ENCODE peak calls at places on chromosomes 1 and 21, in seven cellular contexts. O is heart right ventricle; W is H9; A is CD8-positive, alpha-beta memory T cell; U is suprapubic skin; Z is cardiac muscle cell; E is heart left ventricle. C is an unnamed sample.
A peak's percentile ranks its signal among the peaks of the same experiment; 100 is the strongest.

GRCh38 chr21:15841856-15842564 is 112.2 kb downstream of the USP25 start:
- DNase-seq in W (no peak), U (no peak), Z (no peak), O (no peak), E (no peak), A (no peak), C (no peak)

GRCh38 chr21:17045214-17045835 is 467.5 kb upstream of the CXADR start:
- DNase-seq in U (no peak), O (no peak), E (no peak), Z (peak; percentile 48), W (no peak), A (no peak), C (no peak)

GRCh38 chr1:230427981-230428380 is 1.8 kb upstream of the PGBD5 start:
- DNase-seq in W (peak; percentile 72), O (no peak), E (no peak), U (no peak), Z (no peak), A (no peak), C (peak; percentile 64)

GRCh38 chr1:119220980-119221379 is 80.5 kb upstream of the WARS2 start:
- DNase-seq in A (no peak), W (no peak), O (no peak), E (no peak), U (no peak), Z (no peak), C (no peak)

GRCh38 chr1:201748331-201748730 is 80.6 kb upstream of the IPO9 start:
- DNase-seq in U (no peak), Z (no peak), W (no peak), A (no peak), O (no peak), E (no peak), C (peak; percentile 59)

GRCh38 chr1:24409535-24409934 is 4.0 kb downstream of the STPG1 start:
- DNase-seq in E (no peak), Z (no peak), W (no peak), U (no peak), O (no peak), A (no peak), C (no peak)

GRCh38 chr21:43817157-43818086 is 28.0 kb downstream of the RRP1 start:
- DNase-seq in Z (no peak), O (no peak), W (no peak), A (no peak), E (peak; percentile 25), U (no peak), C (no peak)

GRCh38 chr1:112618114-112618720 is 724 bp downstream of the ST7L start:
- DNase-seq in A (peak; percentile 82), W (no peak), E (no peak), O (no peak), Z (no peak), U (no peak), C (no peak)

GRCh38 chr1:108561731-108562326 is 1.9 kb downstream of the EEIG2 start:
- DNase-seq in W (peak; percentile 87), U (peak; percentile 73), A (peak; percentile 80), E (peak; percentile 68), O (peak; percentile 23), Z (peak; percentile 53), C (peak; percentile 94)

GRCh38 chr21:30044447-30045064 is 104.8 kb upstream of the GRIK1 start:
- DNase-seq in U (no peak), Z (peak; percentile 28), W (no peak), O (peak; percentile 6), E (no peak), A (no peak), C (peak; percentile 46)

GRCh38 chr1:110310300-110310699 is 28.9 kb upstream of the RBM15 start:
- DNase-seq in O (peak; percentile 61), W (no peak), Z (no peak), A (no peak), U (no peak), E (peak; percentile 80), C (no peak)

GRCh38 chr21:37139154-37139553 is 66.1 kb downstream of the TTC3 start:
- DNase-seq in Z (no peak), U (no peak), O (no peak), E (no peak), W (no peak), A (no peak), C (no peak)

GRCh38 chr1:170660874-170661645 is 2.9 kb upstream of the PRRX1 start:
- DNase-seq in U (no peak), E (peak; percentile 37), W (peak; percentile 42), O (no peak), Z (peak; percentile 40), A (no peak), C (peak; percentile 68)

GRCh38 chr1:198849108-198849507 is 210.3 kb downstream of the PTPRC start:
- DNase-seq in E (no peak), O (no peak), W (no peak), A (no peak), Z (no peak), U (no peak), C (no peak)

GRCh38 chr1:150272379-150272840 is at the start of gene C1orf54:
- DNase-seq in U (no peak), Z (peak; percentile 68), E (peak; percentile 77), W (peak; percentile 83), O (peak; percentile 85), A (no peak), C (peak; percentile 90)

GRCh38 chr21:28444131-28444530 is 548.5 kb downstream of the LTN1 start:
- DNase-seq in E (no peak), A (no peak), Z (no peak), O (no peak), W (no peak), U (no peak), C (no peak)

GRCh38 chr21:45427331-45428271 is 22.6 kb downstream of the COL18A1 start:
- DNase-seq in Z (no peak), W (peak; percentile 91), E (no peak), O (no peak), U (no peak), A (no peak), C (peak; percentile 96)

GRCh38 chr1:232980336-232980978 is 30.0 kb downstream of the NTPCR start:
- DNase-seq in A (no peak), E (no peak), O (no peak), W (peak; percentile 70), U (no peak), Z (peak; percentile 28), C (peak; percentile 78)

GRCh38 chr1:220917535-220918209 is 38.4 kb downstream of the HLX start:
- DNase-seq in O (no peak), A (no peak), E (no peak), U (no peak), W (no peak), Z (no peak), C (no peak)

GRCh38 chr1:110056776-110057175 is 13.7 kb downstream of the ALX3 start:
- DNase-seq in O (no peak), W (no peak), U (no peak), Z (no peak), A (no peak), E (no peak), C (no peak)

GRCh38 chr1:36203027-36203553 is 21.2 kb upstream of the THRAP3 start:
- DNase-seq in E (no peak), A (no peak), Z (no peak), O (no peak), W (no peak), U (no peak), C (no peak)

DNA sequence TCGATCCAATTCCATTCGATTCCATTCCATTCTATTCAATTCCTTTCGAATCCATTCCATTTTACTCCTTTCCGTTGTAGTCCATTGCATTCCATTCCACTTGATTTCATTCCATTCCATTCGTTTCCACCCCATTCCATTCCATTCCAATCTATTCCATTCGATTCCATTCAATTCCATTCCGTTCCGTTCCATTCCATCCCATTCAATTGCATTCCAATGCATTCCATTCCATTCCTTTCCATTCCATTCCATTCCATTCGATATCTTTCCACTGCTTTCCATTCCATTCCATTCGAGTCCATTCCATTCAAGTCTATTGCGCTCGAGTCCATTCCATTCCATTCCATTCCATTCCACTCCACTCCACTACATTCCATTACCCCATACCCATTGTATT is 2568.7 kb upstream of the TPTE start:
- DNase-seq in E (no peak), A (no peak), U (no peak), O (no peak), Z (no peak), W (no peak), C (no peak)
- H3K9me3 ChIP-seq in E (peaks cover 99% of the 10 kb centered on the region), A (peaks cover 79% of the 10 kb centered on the region), U (peaks cover 95% of the 10 kb centered on the region), O (no peaks in the 10 kb centered on the region), Z (peaks cover 75% of the 10 kb centered on the region), W (no peaks in the 10 kb centered on the region), C (no peaks in the 10 kb centered on the region)

DNA sequence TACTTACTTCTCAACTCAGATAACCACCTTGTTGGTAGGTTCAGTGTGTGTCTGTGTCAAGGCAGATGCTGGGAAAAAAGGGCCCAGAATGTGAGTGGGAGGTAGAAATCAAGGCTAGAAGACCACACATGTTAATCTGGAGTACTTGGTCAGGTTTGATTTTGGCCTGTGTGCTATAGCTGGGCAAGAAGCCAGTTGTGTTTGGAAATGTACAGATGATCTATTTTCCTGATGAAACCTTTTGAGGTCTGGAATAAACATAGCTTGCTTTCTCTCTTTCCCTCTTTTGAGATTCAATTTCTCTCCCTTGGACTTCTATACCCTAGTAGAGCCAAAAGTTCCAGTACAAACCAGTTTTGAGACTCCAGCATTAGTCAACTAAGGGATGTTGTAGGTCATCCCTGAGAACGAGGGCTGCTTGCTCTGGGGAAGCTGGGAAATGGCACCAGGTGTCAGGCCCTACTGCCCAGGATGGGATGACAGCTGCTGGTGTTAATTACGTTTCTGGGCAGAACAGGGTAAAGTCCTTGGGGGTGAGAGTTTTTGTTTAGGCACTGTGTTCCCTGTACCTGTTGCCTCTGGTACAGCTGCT is 15.8 kb downstream of the MAPKAPK2 start:
- DNase-seq in U (no peak), E (no peak), O (no peak), W (no peak), A (no peak), Z (no peak), C (no peak)
- H3K27ac ChIP-seq in U (no peak overlapping the region), E (peak overlapping the region; percentile 49), O (no peak overlapping the region), W (no peak overlapping the region), A (no peak overlapping the region), Z (peak overlapping the region; percentile 42), C (peak overlapping the region; percentile 21)

DNA sequence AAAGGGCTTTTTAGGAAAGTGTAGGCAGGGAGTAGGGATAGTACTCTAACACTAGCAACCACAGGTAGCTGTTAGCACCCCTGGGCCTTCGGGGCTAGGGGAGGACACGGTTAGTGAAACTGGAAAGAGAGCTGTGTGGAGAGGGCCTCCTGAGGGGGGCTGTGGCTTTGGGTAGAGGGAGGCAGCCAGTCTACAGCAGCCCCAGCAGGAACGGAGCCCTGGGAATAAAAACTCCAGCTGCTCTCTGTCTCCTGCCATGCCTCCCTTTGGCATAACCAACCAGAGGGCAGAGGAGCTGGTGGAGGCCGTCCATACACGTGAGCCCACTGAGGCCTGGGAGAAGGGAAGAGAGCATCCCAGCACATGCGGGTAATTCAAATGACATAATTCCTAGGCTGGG is 223.2 kb downstream of the FOXD2 start:
- DNase-seq in U (peak; percentile 11), O (no peak), W (peak; percentile 13), Z (no peak), A (no peak), E (no peak), C (peak; percentile 22)
- H3K9me3 ChIP-seq in U (no peaks in the 10 kb centered on the region), O (no peaks in the 10 kb centered on the region), W (no peaks in the 10 kb centered on the region), Z (no peaks in the 10 kb centered on the region), A (no peaks in the 10 kb centered on the region), E (no peaks in the 10 kb centered on the region), C (no peaks in the 10 kb centered on the region)

DNA sequence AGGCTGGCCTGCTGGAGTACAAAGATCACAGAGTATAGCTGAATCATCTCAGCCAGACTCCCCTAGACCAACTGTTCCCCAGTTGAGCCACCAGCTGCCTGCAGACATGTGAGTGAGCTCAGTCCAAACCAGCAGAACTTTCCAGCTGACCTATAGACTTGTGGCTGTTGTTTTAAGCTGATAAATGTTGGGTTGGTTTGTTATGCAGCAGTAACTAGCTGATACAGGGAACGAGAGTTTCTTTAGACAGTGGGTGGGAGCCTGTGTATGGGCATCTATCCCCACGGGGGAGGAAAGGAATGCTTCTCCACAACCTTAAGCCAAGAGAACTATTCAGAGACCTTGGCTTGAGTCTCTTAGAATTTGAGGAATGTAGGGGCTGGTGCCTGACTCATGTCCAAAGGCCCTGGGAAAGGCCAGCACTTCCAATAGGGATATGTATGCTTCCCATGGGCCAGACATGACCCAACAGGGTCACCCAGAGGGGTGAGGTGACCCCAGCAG is 30.1 kb downstream of the SLC1A7 start:
- DNase-seq in O (no peak), W (no peak), A (no peak), E (no peak), Z (no peak), U (no peak), C (no peak)
- H3K27ac ChIP-seq in O (no peak overlapping the region), W (no peak overlapping the region), A (no peak overlapping the region), E (no peak overlapping the region), Z (no peak overlapping the region), U (no peak overlapping the region), C (no peak overlapping the region)